ENCODE peak calls at places on chromosome 6, in four cellular contexts. A, Z, Q and D are unnamed samples.

GRCh38 chr6:36418558-36418957 is 24.1 kb downstream of the PXT1 start:
- DNase-seq in A (no peak), Z (no peak), Q (peak), D (no peak)

GRCh38 chr6:83057705-83058321 is 7.8 kb downstream of the UBE3D start:
- DNase-seq in A (peak), Z (peak), Q (peak), D (peak)

GRCh38 chr6:163955131-163955530 is 540.6 kb downstream of the QKI start:
- DNase-seq in A (peak), Z (no peak), Q (peak), D (peak)

GRCh38 chr6:11810854-11811643 is 32.4 kb upstream of the ADTRP start:
- DNase-seq in A (peak), Z (no peak), Q (no peak), D (no peak)

GRCh38 chr6:125229080-125229479 is 72.7 kb downstream of the HDDC2 start:
- DNase-seq in A (peak), Z (no peak), Q (no peak), D (no peak)

GRCh38 chr6:116246089-116246488 is 7.8 kb downstream of the TSPYL4 start:
- DNase-seq in A (peak), Z (no peak), Q (no peak), D (peak)

GRCh38 chr6:45967363-45967762 is 48.3 kb downstream of the CLIC5 start:
- DNase-seq in A (no peak), Z (no peak), Q (no peak), D (no peak)

GRCh38 chr6:151018035-151018434 is 152.5 kb downstream of the MTHFD1L start:
- DNase-seq in A (peak), Z (no peak), Q (no peak), D (peak)

GRCh38 chr6:127100510-127101140 is 17.8 kb upstream of the RSPO3 start:
- DNase-seq in A (peak), Z (no peak), Q (peak), D (peak)

GRCh38 chr6:140670013-140670412 is 1295.6 kb upstream of the CITED2 start:
- DNase-seq in A (peak), Z (no peak), Q (no peak), D (no peak)

GRCh38 chr6:63999613-64000012 is 364.0 kb downstream of the PHF3 start:
- DNase-seq in A (no peak), Z (no peak), Q (no peak), D (no peak)

GRCh38 chr6:166595061-166595780 is 8.7 kb upstream of the RAMACL start:
- DNase-seq in A (peak), Z (no peak), Q (no peak), D (peak)

GRCh38 chr6:148069256-148069655 is 273.4 kb upstream of the SASH1 start:
- DNase-seq in A (no peak), Z (no peak), Q (no peak), D (no peak)

GRCh38 chr6:36623547-36624459 is 29.6 kb downstream of the SRSF3 start:
- DNase-seq in A (peak), Z (peak), Q (peak), D (peak)

GRCh38 chr6:6918216-6918983 is 189.4 kb upstream of the RREB1 start:
- DNase-seq in A (peak), Z (no peak), Q (no peak), D (peak)

GRCh38 chr6:91045152-91045551 is 458.3 kb upstream of the MAP3K7 start:
- DNase-seq in A (no peak), Z (no peak), Q (no peak), D (no peak)

GRCh38 chr6:166584813-166585429 is 1.6 kb downstream of the RAMACL start:
- DNase-seq in A (peak), Z (no peak), Q (no peak), D (no peak)

GRCh38 chr6:40194771-40195170 is 260.5 kb upstream of the MOCS1 start:
- DNase-seq in A (no peak), Z (no peak), Q (no peak), D (no peak)

GRCh38 chr6:159654483-159655098 is 38.5 kb downstream of the SOD2 start:
- DNase-seq in A (peak), Z (no peak), Q (peak), D (peak)

GRCh38 chr6:14035448-14035847 is 82.1 kb upstream of the CD83 start:
- DNase-seq in A (peak), Z (peak), Q (peak), D (peak)
- H2BK5ac ChIP-seq in A (peak), Z (no peak), Q (no peak), D (peak)

GRCh38 chr6:153028963-153029362 is 26.5 kb upstream of the MTRF1L start:
- DNase-seq in A (no peak), Z (no peak), Q (no peak), D (no peak)
- H2BK5ac ChIP-seq in A (no peak), Z (no peak), Q (no peak), D (no peak)

DNA sequence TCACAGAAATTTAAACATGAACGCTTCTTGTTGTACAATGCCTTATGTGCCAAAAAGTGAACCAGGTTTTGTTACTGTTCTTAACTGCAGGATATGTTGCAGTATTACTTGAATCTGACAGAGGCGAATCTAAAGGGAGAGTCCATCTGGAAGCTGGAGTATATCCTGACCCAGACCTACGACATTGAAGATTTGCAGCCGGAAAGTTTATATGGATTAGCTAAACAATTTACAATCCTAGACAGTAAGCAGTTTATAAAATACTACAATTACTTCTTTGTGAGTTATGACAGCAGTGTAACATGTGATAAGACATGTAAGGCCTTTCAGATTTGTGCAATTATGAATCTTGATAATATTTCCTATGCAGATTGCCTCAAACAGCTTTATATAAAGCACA is 19.9 kb downstream of the SMPDL3A start:
- DNase-seq in A (peak), Z (no peak), Q (no peak), D (peak)
- H2BK5ac ChIP-seq in A (no peak), Z (no peak), Q (no peak), D (no peak)

GRCh38 chr6:31765910-31766794 is 3.7 kb downstream of the SAPCD1 start:
- DNase-seq in A (no peak), Z (peak), Q (peak), D (no peak)
- H2BK5ac ChIP-seq in A (no peak), Z (no peak), Q (no peak), D (no peak)

GRCh38 chr6:130204322-130204721 is 18.4 kb downstream of the SAMD3 start:
- DNase-seq in A (no peak), Z (no peak), Q (no peak), D (no peak)
- H2BK5ac ChIP-seq in A (no peak), Z (no peak), Q (no peak), D (no peak)

DNA sequence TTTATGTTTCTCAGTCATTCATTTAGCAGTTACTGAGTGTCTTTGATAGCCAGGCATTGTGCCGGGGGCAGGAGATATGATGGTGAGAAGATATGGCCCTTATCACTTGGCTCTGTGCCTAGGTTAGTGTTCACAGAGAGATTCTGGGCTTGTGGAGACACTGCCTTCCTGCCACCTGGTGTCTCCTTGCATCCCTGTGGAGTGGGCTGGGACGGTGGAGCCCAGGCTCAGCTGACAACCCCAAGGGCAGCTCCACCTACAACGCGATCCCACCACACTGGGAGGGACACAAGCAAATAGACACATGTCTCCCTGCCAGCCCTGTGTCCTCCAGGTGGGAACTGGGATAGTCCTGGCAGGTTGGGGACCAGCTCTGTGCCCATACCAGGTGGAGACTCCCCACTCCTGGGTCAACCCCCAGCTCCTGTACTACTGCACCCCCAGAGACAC is 30.3 kb upstream of the VEGFA start:
- DNase-seq in A (no peak), Z (peak), Q (peak), D (no peak)
- H2BK5ac ChIP-seq in A (no peak), Z (no peak), Q (no peak), D (no peak)